ENCODE peak calls at places on chromosomes 5 and 9, in nine cellular contexts. One of them, this sample, is unnamed. For H3K9me3, the result is how much of the 10 kb centered on the place peaks cover.

GRCh38 chr5:111134080-111134479 is 41.9 kb downstream of the WDR36 start:
- DNase-seq in CD4-positive, CD25-positive, alpha-beta regulatory T cell: no peak
- DNase-seq in HAP-1: no peak
- DNase-seq in MG63: peak
- DNase-seq in AG04450: peak
- DNase-seq in SJSA1: no peak
- DNase-seq in left ventricle myocardium inferior: no peak
- DNase-seq in uterus: no peak
- DNase-seq in esophagus squamous epithelium: no peak
- DNase-seq in this sample: no peak

GRCh38 chr5:43203373-43203772 is 11.3 kb downstream of the NIM1K start:
- DNase-seq in CD4-positive, CD25-positive, alpha-beta regulatory T cell: no peak
- DNase-seq in HAP-1: no peak
- DNase-seq in MG63: peak
- DNase-seq in AG04450: no peak
- DNase-seq in SJSA1: no peak
- DNase-seq in left ventricle myocardium inferior: no peak
- DNase-seq in uterus: no peak
- DNase-seq in esophagus squamous epithelium: no peak
- DNase-seq in this sample: no peak

GRCh38 chr5:150801117-150801927 is 22.8 kb downstream of the SMIM3 start:
- DNase-seq in CD4-positive, CD25-positive, alpha-beta regulatory T cell: peak
- DNase-seq in HAP-1: peak
- DNase-seq in MG63: peak
- DNase-seq in AG04450: no peak
- DNase-seq in SJSA1: no peak
- DNase-seq in left ventricle myocardium inferior: no peak
- DNase-seq in uterus: no peak
- DNase-seq in esophagus squamous epithelium: no peak
- DNase-seq in this sample: no peak

GRCh38 chr5:150486402-150487198 is 21.3 kb upstream of the NDST1 start:
- DNase-seq in CD4-positive, CD25-positive, alpha-beta regulatory T cell: peak
- DNase-seq in HAP-1: peak
- DNase-seq in MG63: peak
- DNase-seq in AG04450: no peak
- DNase-seq in SJSA1: peak
- DNase-seq in left ventricle myocardium inferior: peak
- DNase-seq in uterus: peak
- DNase-seq in esophagus squamous epithelium: no peak
- DNase-seq in this sample: peak

GRCh38 chr9:76562511-76562911 is 103.5 kb downstream of the GCNT1 start:
- DNase-seq in CD4-positive, CD25-positive, alpha-beta regulatory T cell: no peak
- DNase-seq in HAP-1: no peak
- DNase-seq in MG63: no peak
- DNase-seq in AG04450: no peak
- DNase-seq in SJSA1: no peak
- DNase-seq in left ventricle myocardium inferior: no peak
- DNase-seq in uterus: no peak
- DNase-seq in esophagus squamous epithelium: no peak
- DNase-seq in this sample: no peak

GRCh38 chr5:159262472-159262858 is 625 bp upstream of the UBLCP1 start:
- DNase-seq in CD4-positive, CD25-positive, alpha-beta regulatory T cell: no peak
- DNase-seq in HAP-1: no peak
- DNase-seq in MG63: no peak
- DNase-seq in AG04450: no peak
- DNase-seq in SJSA1: no peak
- DNase-seq in left ventricle myocardium inferior: no peak
- DNase-seq in uterus: no peak
- DNase-seq in esophagus squamous epithelium: no peak
- DNase-seq in this sample: no peak

GRCh38 chr9:134265078-134265477 is 61.2 kb upstream of the RXRA start:
- DNase-seq in CD4-positive, CD25-positive, alpha-beta regulatory T cell: no peak
- DNase-seq in HAP-1: no peak
- DNase-seq in MG63: no peak
- DNase-seq in AG04450: no peak
- DNase-seq in SJSA1: no peak
- DNase-seq in left ventricle myocardium inferior: no peak
- DNase-seq in uterus: no peak
- DNase-seq in esophagus squamous epithelium: no peak
- DNase-seq in this sample: no peak

GRCh38 chr5:76196886-76197489 is 113.8 kb downstream of the SV2C start:
- DNase-seq in CD4-positive, CD25-positive, alpha-beta regulatory T cell: no peak
- DNase-seq in HAP-1: no peak
- DNase-seq in MG63: no peak
- DNase-seq in AG04450: no peak
- DNase-seq in SJSA1: no peak
- DNase-seq in left ventricle myocardium inferior: no peak
- DNase-seq in uterus: no peak
- DNase-seq in esophagus squamous epithelium: no peak
- DNase-seq in this sample: no peak

GRCh38 chr9:137168907-137169763 is 716 bp downstream of the LRRC26 start:
- DNase-seq in CD4-positive, CD25-positive, alpha-beta regulatory T cell: no peak
- DNase-seq in HAP-1: no peak
- DNase-seq in MG63: peak
- DNase-seq in AG04450: no peak
- DNase-seq in SJSA1: no peak
- DNase-seq in left ventricle myocardium inferior: no peak
- DNase-seq in uterus: no peak
- DNase-seq in esophagus squamous epithelium: no peak
- DNase-seq in this sample: no peak

GRCh38 chr5:151150484-151151262 is 6.9 kb downstream of the ANXA6 start:
- DNase-seq in CD4-positive, CD25-positive, alpha-beta regulatory T cell: peak
- DNase-seq in HAP-1: no peak
- DNase-seq in MG63: no peak
- DNase-seq in AG04450: no peak
- DNase-seq in SJSA1: no peak
- DNase-seq in left ventricle myocardium inferior: peak
- DNase-seq in uterus: peak
- DNase-seq in esophagus squamous epithelium: no peak
- DNase-seq in this sample: peak

GRCh38 chr9:36207546-36208012 is 16.9 kb downstream of the CLTA start:
- DNase-seq in CD4-positive, CD25-positive, alpha-beta regulatory T cell: no peak
- DNase-seq in HAP-1: no peak
- DNase-seq in MG63: peak
- DNase-seq in AG04450: no peak
- DNase-seq in SJSA1: no peak
- DNase-seq in left ventricle myocardium inferior: no peak
- DNase-seq in uterus: no peak
- DNase-seq in esophagus squamous epithelium: no peak
- DNase-seq in this sample: no peak

GRCh38 chr5:104247260-104247659 is 684.7 kb upstream of the NUDT12 start:
- DNase-seq in CD4-positive, CD25-positive, alpha-beta regulatory T cell: no peak
- DNase-seq in HAP-1: no peak
- DNase-seq in MG63: no peak
- DNase-seq in AG04450: no peak
- DNase-seq in SJSA1: no peak
- DNase-seq in left ventricle myocardium inferior: no peak
- DNase-seq in uterus: no peak
- DNase-seq in esophagus squamous epithelium: no peak
- DNase-seq in this sample: no peak

GRCh38 chr5:63803165-63803564 is 159.1 kb downstream of the HTR1A start:
- DNase-seq in CD4-positive, CD25-positive, alpha-beta regulatory T cell: no peak
- DNase-seq in HAP-1: no peak
- DNase-seq in MG63: no peak
- DNase-seq in AG04450: no peak
- DNase-seq in SJSA1: no peak
- DNase-seq in left ventricle myocardium inferior: no peak
- DNase-seq in uterus: no peak
- DNase-seq in esophagus squamous epithelium: no peak
- DNase-seq in this sample: no peak

GRCh38 chr9:118538981-118539380 is 830.3 kb downstream of the BRINP1 start:
- DNase-seq in CD4-positive, CD25-positive, alpha-beta regulatory T cell: no peak
- DNase-seq in HAP-1: no peak
- DNase-seq in MG63: no peak
- DNase-seq in AG04450: no peak
- DNase-seq in SJSA1: no peak
- DNase-seq in left ventricle myocardium inferior: no peak
- DNase-seq in uterus: no peak
- DNase-seq in esophagus squamous epithelium: no peak
- DNase-seq in this sample: no peak
- H3K9me3 ChIP-seq in CD4-positive, CD25-positive, alpha-beta regulatory T cell: under half
- H3K9me3 ChIP-seq in HAP-1: under half
- H3K9me3 ChIP-seq in MG63: under half
- H3K9me3 ChIP-seq in AG04450: under half
- H3K9me3 ChIP-seq in SJSA1: under half
- H3K9me3 ChIP-seq in left ventricle myocardium inferior: under half
- H3K9me3 ChIP-seq in uterus: under half
- H3K9me3 ChIP-seq in esophagus squamous epithelium: under half
- H3K9me3 ChIP-seq in this sample: under half

GRCh38 chr5:180251141-180251540 is 40.7 kb downstream of the MAPK9 start:
- DNase-seq in CD4-positive, CD25-positive, alpha-beta regulatory T cell: no peak
- DNase-seq in HAP-1: no peak
- DNase-seq in MG63: no peak
- DNase-seq in AG04450: no peak
- DNase-seq in SJSA1: no peak
- DNase-seq in left ventricle myocardium inferior: no peak
- DNase-seq in uterus: no peak
- DNase-seq in esophagus squamous epithelium: no peak
- DNase-seq in this sample: no peak

GRCh38 chr5:180253036-180253824 is 38.7 kb downstream of the MAPK9 start:
- DNase-seq in CD4-positive, CD25-positive, alpha-beta regulatory T cell: no peak
- DNase-seq in HAP-1: no peak
- DNase-seq in MG63: no peak
- DNase-seq in AG04450: no peak
- DNase-seq in SJSA1: no peak
- DNase-seq in left ventricle myocardium inferior: no peak
- DNase-seq in uterus: no peak
- DNase-seq in esophagus squamous epithelium: no peak
- DNase-seq in this sample: no peak

GRCh38 chr5:180250329-180250728 is 41.3 kb upstream of the RASGEF1C start:
- DNase-seq in CD4-positive, CD25-positive, alpha-beta regulatory T cell: no peak
- DNase-seq in HAP-1: no peak
- DNase-seq in MG63: no peak
- DNase-seq in AG04450: no peak
- DNase-seq in SJSA1: no peak
- DNase-seq in left ventricle myocardium inferior: no peak
- DNase-seq in uterus: no peak
- DNase-seq in esophagus squamous epithelium: no peak
- DNase-seq in this sample: no peak

DNA sequence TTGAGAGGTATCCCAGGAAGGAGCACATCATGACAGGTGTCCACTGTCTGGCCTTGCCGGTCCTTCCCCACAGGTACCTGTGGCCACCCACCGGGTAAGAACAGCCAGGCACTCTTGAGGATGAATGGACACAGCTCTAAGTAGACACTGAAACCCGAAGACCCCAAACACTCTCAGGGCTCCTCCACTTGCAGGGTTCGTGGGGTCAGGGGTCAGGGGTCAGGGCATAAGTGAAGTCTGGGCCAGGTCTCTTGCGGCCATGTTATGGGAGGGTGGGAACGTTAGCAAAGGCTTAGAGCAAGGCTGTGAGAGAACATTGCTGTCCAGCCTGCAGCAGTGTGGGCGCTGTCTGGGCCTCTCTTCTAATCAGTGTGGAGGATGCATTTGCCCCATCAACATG is 40.0 kb downstream of the MAPK9 start:
- DNase-seq in CD4-positive, CD25-positive, alpha-beta regulatory T cell: no peak
- DNase-seq in HAP-1: no peak
- DNase-seq in MG63: no peak
- DNase-seq in AG04450: no peak
- DNase-seq in SJSA1: no peak
- DNase-seq in left ventricle myocardium inferior: no peak
- DNase-seq in uterus: no peak
- DNase-seq in esophagus squamous epithelium: no peak
- DNase-seq in this sample: no peak
- H3K9me3 ChIP-seq in CD4-positive, CD25-positive, alpha-beta regulatory T cell: half or more
- H3K9me3 ChIP-seq in HAP-1: under half
- H3K9me3 ChIP-seq in MG63: under half
- H3K9me3 ChIP-seq in AG04450: half or more
- H3K9me3 ChIP-seq in SJSA1: half or more
- H3K9me3 ChIP-seq in left ventricle myocardium inferior: half or more
- H3K9me3 ChIP-seq in uterus: under half
- H3K9me3 ChIP-seq in esophagus squamous epithelium: half or more
- H3K9me3 ChIP-seq in this sample: under half

GRCh38 chr5:141260458-141261237 is 15.5 kb downstream of the PCDHB15 start:
- DNase-seq in CD4-positive, CD25-positive, alpha-beta regulatory T cell: no peak
- DNase-seq in HAP-1: no peak
- DNase-seq in MG63: no peak
- DNase-seq in AG04450: no peak
- DNase-seq in SJSA1: no peak
- DNase-seq in left ventricle myocardium inferior: no peak
- DNase-seq in uterus: no peak
- DNase-seq in esophagus squamous epithelium: no peak
- DNase-seq in this sample: no peak

GRCh38 chr5:141261238-141261546 is 16.0 kb downstream of the PCDHB15 start:
- DNase-seq in CD4-positive, CD25-positive, alpha-beta regulatory T cell: no peak
- DNase-seq in HAP-1: no peak
- DNase-seq in MG63: no peak
- DNase-seq in AG04450: no peak
- DNase-seq in SJSA1: no peak
- DNase-seq in left ventricle myocardium inferior: no peak
- DNase-seq in uterus: no peak
- DNase-seq in esophagus squamous epithelium: no peak
- DNase-seq in this sample: no peak

GRCh38 chr5:141258464-141258863 is 13.3 kb downstream of the PCDHB15 start:
- DNase-seq in CD4-positive, CD25-positive, alpha-beta regulatory T cell: no peak
- DNase-seq in HAP-1: no peak
- DNase-seq in MG63: no peak
- DNase-seq in AG04450: no peak
- DNase-seq in SJSA1: no peak
- DNase-seq in left ventricle myocardium inferior: no peak
- DNase-seq in uterus: no peak
- DNase-seq in esophagus squamous epithelium: no peak
- DNase-seq in this sample: no peak

DNA sequence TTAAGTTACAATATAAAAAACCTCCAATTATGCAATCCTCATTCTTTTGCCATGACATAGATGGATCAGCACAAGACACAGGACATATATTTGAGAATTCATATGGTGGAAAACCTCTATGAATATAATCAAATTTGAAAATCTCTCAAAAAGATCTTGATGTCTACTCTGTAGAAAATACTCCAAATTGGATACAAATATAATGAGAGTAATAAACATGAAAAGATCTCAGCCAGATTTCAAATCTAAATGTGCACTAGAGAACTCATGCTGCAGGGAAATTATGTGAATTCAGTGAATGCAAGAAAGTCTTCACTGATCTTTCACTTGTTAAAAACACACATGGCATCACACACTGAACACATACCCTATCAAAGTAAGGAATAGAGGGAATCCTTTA is 13.8 kb downstream of the PCDHB15 start:
- DNase-seq in CD4-positive, CD25-positive, alpha-beta regulatory T cell: no peak
- DNase-seq in HAP-1: no peak
- DNase-seq in MG63: no peak
- DNase-seq in AG04450: no peak
- DNase-seq in SJSA1: no peak
- DNase-seq in left ventricle myocardium inferior: no peak
- DNase-seq in uterus: no peak
- DNase-seq in esophagus squamous epithelium: no peak
- DNase-seq in this sample: no peak
- H3K9me3 ChIP-seq in CD4-positive, CD25-positive, alpha-beta regulatory T cell: half or more
- H3K9me3 ChIP-seq in HAP-1: under half
- H3K9me3 ChIP-seq in MG63: half or more
- H3K9me3 ChIP-seq in AG04450: under half
- H3K9me3 ChIP-seq in SJSA1: half or more
- H3K9me3 ChIP-seq in left ventricle myocardium inferior: half or more
- H3K9me3 ChIP-seq in uterus: under half
- H3K9me3 ChIP-seq in esophagus squamous epithelium: half or more
- H3K9me3 ChIP-seq in this sample: under half

DNA sequence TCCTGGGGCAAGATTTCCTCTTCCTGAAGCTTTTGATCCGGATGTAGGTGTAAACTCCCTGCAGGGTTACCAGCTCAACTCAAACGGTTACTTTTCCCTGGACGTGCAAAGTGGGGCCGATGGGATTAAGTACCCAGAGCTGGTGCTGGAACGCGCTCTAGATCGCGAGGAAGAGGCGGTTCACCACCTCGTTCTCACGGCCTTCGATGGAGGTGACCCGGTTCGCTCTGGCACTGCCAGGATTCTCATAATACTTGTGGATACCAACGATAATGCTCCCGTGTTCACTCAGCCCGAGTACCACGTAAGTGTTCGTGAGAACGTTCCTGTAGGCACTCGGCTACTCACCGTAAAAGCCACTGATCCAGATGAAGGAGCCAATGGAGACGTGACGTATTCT is 820 bp downstream of the PCDHGA4 start:
- DNase-seq in CD4-positive, CD25-positive, alpha-beta regulatory T cell: no peak
- DNase-seq in HAP-1: no peak
- DNase-seq in MG63: no peak
- DNase-seq in AG04450: no peak
- DNase-seq in SJSA1: no peak
- DNase-seq in left ventricle myocardium inferior: no peak
- DNase-seq in uterus: no peak
- DNase-seq in esophagus squamous epithelium: no peak
- DNase-seq in this sample: no peak
- H3K9me3 ChIP-seq in CD4-positive, CD25-positive, alpha-beta regulatory T cell: under half
- H3K9me3 ChIP-seq in HAP-1: under half
- H3K9me3 ChIP-seq in MG63: under half
- H3K9me3 ChIP-seq in AG04450: half or more
- H3K9me3 ChIP-seq in SJSA1: under half
- H3K9me3 ChIP-seq in left ventricle myocardium inferior: half or more
- H3K9me3 ChIP-seq in uterus: under half
- H3K9me3 ChIP-seq in esophagus squamous epithelium: half or more
- H3K9me3 ChIP-seq in this sample: under half

This sample was measured in T-helper 17 cell.